ENCODE peak calls at places on chromosomes 5 and 9, in seven cellular contexts. W, I, T, B, C, N and G are unnamed samples.

GRCh38 chr9:92432972-92433548 is 8.8 kb upstream of the OMD start:
- DNase-seq in C (no peak), N (no peak), T (no peak), B (no peak), I (no peak), W (no peak), G (no peak)

GRCh38 chr5:133827830-133828229 is 140.6 kb downstream of the C5orf15 start:
- DNase-seq in C (no peak), W (no peak), I (peak), N (no peak), B (no peak), T (no peak), G (no peak)

GRCh38 chr9:81575976-81576375 is 113.4 kb downstream of the TLE1 start:
- DNase-seq in N (no peak), B (no peak), I (no peak), C (no peak), T (peak), W (no peak), G (no peak)

GRCh38 chr5:181167814-181168488 is 20.6 kb downstream of the OR2V2 start:
- DNase-seq in N (no peak), C (peak), I (no peak), W (no peak), T (no peak), B (no peak), G (no peak)

GRCh38 chr9:101311759-101312420 is 72.9 kb downstream of the BAAT start:
- DNase-seq in N (peak), I (no peak), W (peak), T (peak), B (peak), C (peak), G (peak)

GRCh38 chr9:135612437-135612836 is 26.9 kb downstream of the GLT6D1 start:
- DNase-seq in B (no peak), W (no peak), T (no peak), C (no peak), N (no peak), I (no peak), G (no peak)

GRCh38 chr5:163473613-163474243 is 13.3 kb downstream of the HMMR start:
- DNase-seq in W (no peak), N (no peak), C (no peak), I (no peak), T (peak), B (no peak), G (no peak)

GRCh38 chr9:108580021-108580439 is 275.8 kb downstream of the ACTL7B start:
- DNase-seq in I (no peak), N (peak), T (no peak), B (no peak), C (no peak), W (peak), G (peak)

GRCh38 chr9:107481035-107481434 is 8.5 kb downstream of the KLF4 start:
- DNase-seq in T (no peak), B (no peak), N (no peak), C (no peak), W (no peak), I (no peak), G (no peak)

GRCh38 chr9:114316605-114317230 is 6.2 kb upstream of the ORM1 start:
- DNase-seq in B (no peak), W (no peak), N (no peak), C (no peak), T (no peak), I (peak), G (no peak)

GRCh38 chr5:126988021-126988569 is 42.3 kb downstream of the MARCHF3 start:
- DNase-seq in I (no peak), C (no peak), N (no peak), W (no peak), T (no peak), B (no peak), G (no peak)

GRCh38 chr9:34256104-34256503 is 73.0 kb downstream of the KIF24 start:
- DNase-seq in I (no peak), C (peak), B (no peak), W (no peak), T (no peak), N (no peak), G (no peak)

GRCh38 chr5:101534486-101535110 is 631.5 kb upstream of the ST8SIA4 start:
- DNase-seq in B (no peak), T (no peak), I (no peak), N (no peak), W (no peak), C (peak), G (no peak)